ENCODE peak calls at places on chromosomes 16 and 17, in eight cellular contexts. W is Calu3; G is left lobe of liver; T is stimulated activated CD4-positive, alpha-beta T cell treated with anti-CD3 and anti-CD28 coated beads, Interleukin-4, amount 100 ng/mL, for 4 hours; D is hepatic stellate cell; B is hypothalamus; O is GM23248; E is Right ventricle myocardium inferior. A is an unnamed sample.

GRCh38 chr16:57950382-57950781 is 20.5 kb downstream of the CNGB1 start:
- DNase-seq in W (no peak), G (no peak), T (no peak), D (no peak), B (no peak), O (no peak), E (no peak), A (no peak)

GRCh38 chr16:2980227-2981176 is at the start of gene PKMYT1:
- DNase-seq in W (peak), G (peak), T (peak), D (peak), B (peak), O (peak), E (peak), A (peak)

GRCh38 chr17:42780816-42781638 is 617 bp downstream of the WNK4 start:
- DNase-seq in W (no peak), G (no peak), T (no peak), D (peak), B (no peak), O (peak), E (no peak), A (no peak)

GRCh38 chr16:81061855-81062608 is 15.0 kb downstream of the C16orf46 start:
- DNase-seq in W (no peak), G (no peak), T (no peak), D (no peak), B (no peak), O (no peak), E (no peak), A (no peak)

GRCh38 chr17:78256705-78257559 is 25.5 kb downstream of the TMEM235 start:
- DNase-seq in W (no peak), G (no peak), T (no peak), D (no peak), B (no peak), O (no peak), E (peak), A (no peak)

GRCh38 chr16:19830902-19831555 is 53.6 kb downstream of the GPRC5B start:
- DNase-seq in W (no peak), G (no peak), T (no peak), D (no peak), B (no peak), O (no peak), E (no peak), A (no peak)

GRCh38 chr17:78529871-78530670 is 47.1 kb downstream of the DNAH17 start:
- DNase-seq in W (no peak), G (no peak), T (no peak), D (no peak), B (peak), O (no peak), E (no peak), A (no peak)

GRCh38 chr16:4392382-4393242 is 21.0 kb downstream of the VASN start:
- DNase-seq in W (peak), G (no peak), T (no peak), D (peak), B (no peak), O (peak), E (peak), A (no peak)

GRCh38 chr17:596287-596686 is 118.4 kb downstream of the VPS53 start:
- DNase-seq in W (peak), G (no peak), T (no peak), D (peak), B (no peak), O (peak), E (no peak), A (no peak)

GRCh38 chr17:79680381-79680780 is 50.4 kb upstream of the ENPP7 start:
- DNase-seq in W (no peak), G (no peak), T (no peak), D (no peak), B (no peak), O (no peak), E (no peak), A (no peak)

GRCh38 chr17:12994341-12995074 is 23.3 kb downstream of the ELAC2 start:
- DNase-seq in W (no peak), G (no peak), T (no peak), D (no peak), B (no peak), O (no peak), E (no peak), A (no peak)

GRCh38 chr16:58450590-58450989 is 49.4 kb upstream of the NDRG4 start:
- DNase-seq in W (no peak), G (no peak), T (no peak), D (no peak), B (no peak), O (no peak), E (no peak), A (no peak)

GRCh38 chr17:82960419-82961271 is 118.8 kb upstream of the METRNL start:
- DNase-seq in W (no peak), G (peak), T (no peak), D (no peak), B (no peak), O (no peak), E (no peak), A (no peak)

GRCh38 chr17:77318491-77319210 is 177.9 kb downstream of the SEC14L1 start:
- DNase-seq in W (no peak), G (no peak), T (no peak), D (peak), B (no peak), O (peak), E (no peak), A (no peak)

GRCh38 chr16:78746718-78747117 is 647.3 kb downstream of the WWOX start:
- DNase-seq in W (no peak), G (no peak), T (no peak), D (no peak), B (no peak), O (no peak), E (no peak), A (no peak)

GRCh38 chr17:17741346-17742023 is 60.2 kb downstream of the RAI1 start:
- DNase-seq in W (no peak), G (no peak), T (no peak), D (no peak), B (peak), O (peak), E (no peak), A (peak)

GRCh38 chr16:14455577-14455976 is 174.5 kb downstream of the PARN start:
- DNase-seq in W (no peak), G (no peak), T (no peak), D (peak), B (no peak), O (peak), E (no peak), A (no peak)

GRCh38 chr17:33871720-33872535 is 383.2 kb upstream of the CCL2 start:
- DNase-seq in W (no peak), G (no peak), T (no peak), D (no peak), B (no peak), O (peak), E (no peak), A (no peak)

GRCh38 chr16:49150341-49150740 is 131.3 kb downstream of the CBLN1 start:
- DNase-seq in W (no peak), G (no peak), T (no peak), D (no peak), B (no peak), O (no peak), E (no peak), A (no peak)

GRCh38 chr16:88665148-88665547 is 2.3 kb upstream of the MVD start:
- DNase-seq in W (no peak), G (peak), T (no peak), D (no peak), B (no peak), O (no peak), E (no peak), A (no peak)

GRCh38 chr17:49748223-49748622 is 15.7 kb downstream of the FAM117A start:
- DNase-seq in W (no peak), G (no peak), T (no peak), D (no peak), B (no peak), O (no peak), E (no peak), A (no peak)

GRCh38 chr17:57264776-57265175 is 8.5 kb downstream of the MSI2 start:
- DNase-seq in W (no peak), G (no peak), T (no peak), D (no peak), B (no peak), O (no peak), E (no peak), A (no peak)

GRCh38 chr17:82424001-82424862 is 5.8 kb upstream of the OGFOD3 start:
- DNase-seq in W (peak), G (no peak), T (peak), D (peak), B (no peak), O (peak), E (no peak), A (no peak)

GRCh38 chr17:72030067-72030899 is 90.5 kb upstream of the SOX9 start:
- DNase-seq in W (peak), G (no peak), T (no peak), D (peak), B (peak), O (peak), E (peak), A (peak)

GRCh38 chr16:50396770-50397525 is 28.2 kb upstream of the BRD7 start:
- DNase-seq in W (peak), G (no peak), T (no peak), D (no peak), B (no peak), O (peak), E (no peak), A (no peak)

A was measured in COLO829.